ENCODE peak calls at places on chromosomes 13 and 19, in four cellular contexts. R, X, Q and V are unnamed samples.

GRCh38 chr19:56681702-56682101 is 10.1 kb upstream of the ZNF835 start:
- DNase-seq in X (no peak), R (no peak), Q (no peak), V (no peak)

GRCh38 chr13:69947577-69947976 is 160.0 kb upstream of the ATXN8OS start:
- DNase-seq in X (no peak), Q (no peak), R (no peak), V (no peak)

GRCh38 chr19:37964109-37964508 is 57.1 kb downstream of the SIPA1L3 start:
- DNase-seq in R (peak; percentile 53), X (no peak), Q (no peak), V (no peak)

GRCh38 chr19:32630338-32630737 is 44.6 kb downstream of the ANKRD27 start:
- DNase-seq in R (no peak), Q (no peak), X (peak; percentile 35), V (no peak)

GRCh38 chr13:50170447-50171037 is 155.3 kb downstream of the KCNRG start:
- DNase-seq in Q (no peak), X (no peak), R (peak; percentile 62), V (no peak)

GRCh38 chr13:61777281-61777680 is 361.6 kb upstream of the PCDH20 start:
- DNase-seq in Q (no peak), X (peak; percentile 14), R (peak; percentile 23), V (no peak)

GRCh38 chr13:99086149-99086868 is 108.4 kb upstream of the DOCK9 start:
- DNase-seq in X (peak; percentile 62), Q (peak; percentile 34), R (peak; percentile 36), V (peak; percentile 78)

GRCh38 chr13:97855570-97855970 is 97.9 kb upstream of the IPO5 start:
- DNase-seq in Q (no peak), X (peak; percentile 92), R (peak; percentile 90), V (peak; percentile 37)

GRCh38 chr13:48562296-48563066 is 29.6 kb upstream of the RCBTB2 start:
- DNase-seq in Q (no peak), X (no peak), R (no peak), V (peak; percentile 88)

DNA sequence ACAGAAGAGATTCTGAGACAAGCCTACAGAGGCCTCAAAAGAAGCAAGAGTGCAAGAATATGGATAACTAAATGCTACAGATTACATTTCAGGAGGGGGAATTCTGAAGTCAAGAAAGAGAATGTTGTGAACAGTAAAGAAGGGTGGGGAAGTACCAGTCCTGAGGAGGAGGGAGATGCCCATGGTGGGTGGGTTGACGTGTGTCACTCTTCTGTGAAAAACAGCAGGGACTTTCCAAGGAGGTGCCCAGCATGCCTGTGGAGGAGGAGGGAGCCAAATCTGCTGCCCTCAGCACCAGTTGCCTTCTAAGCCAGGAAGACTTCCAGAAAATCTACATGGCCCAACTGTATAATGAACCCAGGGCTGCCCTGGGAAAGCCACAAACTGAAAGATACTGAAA is 87.7 kb downstream of the SGCG start:
- DNase-seq in Q (no peak), R (no peak), X (no peak), V (peak; percentile 61)
- TF ChIP-seq CTCF in Q (no peak), R (no peak), X (no peak), V (no peak)

GRCh38 chr13:26499209-26499601 is 58.3 kb upstream of the WASF3 start:
- DNase-seq in R (no peak), Q (no peak), X (no peak), V (no peak)
- TF ChIP-seq CTCF in R (no peak), Q (no peak), X (no peak), V (no peak)

DNA sequence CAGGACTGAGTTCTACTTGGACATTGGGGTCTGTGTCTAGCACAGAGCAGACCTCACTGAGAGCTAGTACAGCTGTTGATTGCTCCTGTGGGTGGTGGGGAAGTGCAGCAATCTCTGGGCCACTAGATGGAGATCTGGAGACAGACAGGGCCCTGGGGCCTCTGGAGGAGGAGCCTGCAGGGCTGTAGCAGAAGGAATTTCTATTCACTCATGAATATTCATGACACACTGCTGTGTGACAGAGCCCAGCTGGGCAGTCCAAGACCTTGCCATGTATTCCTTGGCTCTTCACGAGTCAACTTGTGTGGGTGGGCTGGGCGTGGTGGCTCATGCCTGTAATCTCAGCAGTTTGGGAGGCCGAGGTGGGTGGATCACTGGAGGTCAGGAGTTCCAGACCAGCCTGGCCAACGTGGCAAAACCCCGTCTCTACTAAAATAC is 37.5 kb downstream of the SUGP2 start:
- DNase-seq in Q (no peak), R (peak; percentile 94), X (peak; percentile 93), V (peak; percentile 30)
- TF ChIP-seq CTCF in Q (no peak), R (peak; percentile 90), X (peak; percentile 72), V (no peak)

DNA sequence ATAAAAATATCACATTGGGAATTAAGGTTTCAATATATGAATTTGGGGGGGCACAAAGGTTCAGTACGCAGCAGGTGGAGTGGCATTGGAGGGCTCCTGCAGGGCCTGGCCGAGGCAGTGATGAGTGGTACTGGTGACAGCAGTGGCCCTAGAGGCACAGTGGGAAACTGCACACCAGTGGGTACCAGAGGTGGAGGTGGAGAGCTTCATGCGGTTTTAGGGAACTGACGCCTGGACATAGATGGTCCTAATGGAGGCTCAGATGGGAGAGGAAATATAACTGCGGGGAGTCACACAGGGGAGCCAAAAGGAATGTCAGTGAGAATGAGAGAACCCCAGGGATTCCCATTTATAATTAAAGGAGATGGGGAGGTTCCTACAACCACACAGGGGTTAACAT is 156.2 kb downstream of the COG6 start:
- DNase-seq in Q (no peak), X (peak; percentile 22), R (no peak), V (no peak)
- TF ChIP-seq CTCF in Q (no peak), X (no peak), R (no peak), V (no peak)